ENCODE peak calls at places on chromosome 14, in seven cellular contexts. D is fibroblast of pulmonary artery, P is bronchial epithelial cell, W is sciatic nerve, F is HEK293T, J is NCI-H510A treated with DMSO at 0.1 percent for 48 hours, E is endothelial cell. A is an unnamed sample.

GRCh38 chr14:76826122-76826521 is at the start of gene LRRC74A:
- DNase-seq in P (peak), J (no peak), F (no peak), W (no peak), D (no peak), E (no peak), A (no peak)

GRCh38 chr14:32167907-32168306 is 33.9 kb upstream of the RNU6-7 start:
- DNase-seq in E (no peak), F (no peak), D (no peak), J (no peak), P (peak), W (no peak), A (no peak)

GRCh38 chr14:94641632-94641955 is 29.4 kb downstream of the SERPINA3 start:
- DNase-seq in J (no peak), E (no peak), W (no peak), P (no peak), D (no peak), F (no peak), A (no peak)

GRCh38 chr14:65101631-65102440 is 481 bp downstream of the MAX start:
- DNase-seq in E (peak), J (no peak), F (peak), D (no peak), W (peak), P (no peak), A (no peak)

GRCh38 chr14:90061849-90062794 is at the start of gene KCNK13:
- DNase-seq in P (no peak), D (no peak), E (peak), W (no peak), J (peak), F (peak), A (peak)

GRCh38 chr14:77660754-77661153 is 44.3 kb upstream of the SPTLC2 start:
- DNase-seq in P (no peak), F (no peak), D (no peak), J (peak), E (no peak), W (no peak), A (no peak)

GRCh38 chr14:61602733-61603077 is 92.6 kb upstream of the HIF1A start:
- DNase-seq in W (no peak), J (no peak), D (peak), E (no peak), F (no peak), P (no peak), A (no peak)

GRCh38 chr14:99454246-99454645 is 26.4 kb downstream of the SETD3 start:
- DNase-seq in D (no peak), J (no peak), W (no peak), F (no peak), E (no peak), P (no peak), A (no peak)

GRCh38 chr14:83247925-83248639 is 1714.4 kb upstream of the SEL1L start:
- DNase-seq in F (no peak), E (no peak), D (no peak), W (no peak), P (no peak), J (no peak), A (no peak)

GRCh38 chr14:59262717-59263469 is 74.4 kb downstream of the DAAM1 start:
- DNase-seq in J (peak), E (peak), F (peak), D (no peak), P (no peak), W (no peak), A (no peak)

GRCh38 chr14:92706386-92706785 is 42.0 kb downstream of the LGMN start:
- DNase-seq in E (no peak), W (peak), F (no peak), J (no peak), P (no peak), D (no peak), A (no peak)

GRCh38 chr14:54488318-54488645 is 498 bp downstream of the GMFB start:
- DNase-seq in F (no peak), W (no peak), J (peak), E (no peak), P (peak), D (no peak), A (no peak)

GRCh38 chr14:64806202-64806861 is 73.4 kb downstream of the SPTB start:
- DNase-seq in W (no peak), E (no peak), D (peak), J (peak), P (peak), F (no peak), A (no peak)

GRCh38 chr14:55373784-55374725 is 37.6 kb downstream of the ATG14 start:
- DNase-seq in F (no peak), W (no peak), P (peak), D (peak), E (no peak), J (no peak), A (no peak)

GRCh38 chr14:35337557-35338255 is 45.5 kb downstream of the PSMA6 start:
- DNase-seq in W (no peak), J (no peak), D (no peak), P (peak), F (no peak), E (no peak), A (no peak)

GRCh38 chr14:60064491-60065072 is 27.1 kb upstream of the PCNX4 start:
- DNase-seq in D (peak), P (peak), E (no peak), J (peak), F (peak), W (no peak), A (no peak)

GRCh38 chr14:80310950-80311349 is 99.6 kb upstream of the DIO2 start:
- DNase-seq in J (no peak), W (no peak), F (no peak), D (peak), E (no peak), P (no peak), A (no peak)

GRCh38 chr14:100438678-100439592 is 115.8 kb downstream of the SLC25A47 start:
- DNase-seq in W (no peak), D (peak), J (peak), P (peak), E (no peak), F (peak), A (no peak)

GRCh38 chr14:72641086-72641485 is 252.8 kb downstream of the DPF3 start:
- DNase-seq in W (no peak), E (no peak), P (no peak), J (no peak), F (no peak), D (no peak), A (no peak)

GRCh38 chr14:61668267-61668666 is 27.0 kb upstream of the HIF1A start:
- DNase-seq in W (no peak), F (no peak), D (no peak), E (no peak), J (no peak), P (peak), A (no peak)

GRCh38 chr14:102824832-102825231 is 47.6 kb downstream of the TRAF3 start:
- DNase-seq in F (no peak), W (no peak), J (no peak), P (peak), E (no peak), D (peak), A (no peak)

GRCh38 chr14:31380106-31380505 is 40.2 kb downstream of the HEATR5A start:
- DNase-seq in P (no peak), J (no peak), E (no peak), F (no peak), W (no peak), D (peak), A (no peak)

GRCh38 chr14:50892255-50892654 is 20.4 kb downstream of the ABHD12B start:
- DNase-seq in P (no peak), D (no peak), W (no peak), E (no peak), J (no peak), F (no peak), A (no peak)

GRCh38 chr14:63664143-63664460 is 22.4 kb upstream of the WDR89 start:
- DNase-seq in F (no peak), E (no peak), P (no peak), W (no peak), J (no peak), D (no peak), A (no peak)

GRCh38 chr14:47490766-47491165 is 184.6 kb downstream of the MDGA2 start:
- DNase-seq in D (no peak), P (no peak), E (no peak), F (no peak), J (no peak), W (no peak), A (no peak)

A was measured in RPMI8226.